ENCODE peak calls at places on chromosomes 16 and 17, in four cellular contexts. F is endothelial cell, B is kidney epithelial cell, Q is heart left ventricle. N is an unnamed sample.

GRCh38 chr17:75637143-75637538 is 3.9 kb downstream of the SMIM5 start:
- DNase-seq in B (no peak), F (no peak), Q (peak), N (no peak)

GRCh38 chr17:14918540-14918939 is 346.6 kb downstream of the PMP22 start:
- DNase-seq in Q (no peak), F (no peak), B (no peak), N (no peak)

GRCh38 chr16:74768239-74768638 is 6.4 kb downstream of the FA2H start:
- DNase-seq in B (no peak), Q (no peak), F (no peak), N (no peak)

GRCh38 chr16:55543470-55543869 is 23.0 kb upstream of the CAPNS2 start:
- DNase-seq in B (no peak), F (no peak), Q (no peak), N (no peak)

GRCh38 chr17:74582633-74583032 is 9.4 kb downstream of the CD300LD start:
- DNase-seq in B (no peak), Q (no peak), F (no peak), N (no peak)

GRCh38 chr16:31113420-31114124 is 3.9 kb upstream of the KAT8 start:
- DNase-seq in Q (no peak), F (no peak), B (peak), N (no peak)

GRCh38 chr17:5561736-5562135 is 22.6 kb downstream of the NLRP1 start:
- DNase-seq in B (no peak), F (no peak), Q (no peak), N (no peak)

GRCh38 chr17:39755550-39756375 is 18.0 kb downstream of the GRB7 start:
- DNase-seq in F (no peak), Q (no peak), B (no peak), N (peak)

GRCh38 chr17:2064980-2065785 is 10.3 kb downstream of the HIC1 start:
- DNase-seq in Q (peak), B (no peak), F (peak), N (no peak)

GRCh38 chr17:77371888-77372443 is 231.2 kb downstream of the SEC14L1 start:
- DNase-seq in Q (no peak), B (no peak), F (peak), N (no peak)

GRCh38 chr17:34997355-34997862 is 17.1 kb downstream of the LIG3 start:
- DNase-seq in Q (peak), F (no peak), B (no peak), N (no peak)

GRCh38 chr17:5706835-5707234 is 122.5 kb upstream of the NLRP1 start:
- DNase-seq in Q (peak), B (no peak), F (peak), N (peak)

GRCh38 chr16:62853887-62854286 is 817.6 kb upstream of the CDH8 start:
- DNase-seq in F (no peak), B (no peak), Q (no peak), N (no peak)

GRCh38 chr16:70778901-70779309 is 22.1 kb downstream of the VAC14 start:
- DNase-seq in Q (peak), B (peak), F (peak), N (no peak)

GRCh38 chr16:4419402-4419801 is 3.0 kb upstream of the CORO7 start:
- DNase-seq in B (no peak), Q (no peak), F (no peak), N (no peak)

GRCh38 chr17:40180694-40181093 is 3.4 kb downstream of the RAPGEFL1 start:
- DNase-seq in B (no peak), Q (no peak), F (no peak), N (no peak)

GRCh38 chr16:24541534-24541933 is 2.2 kb downstream of the RBBP6 start:
- DNase-seq in Q (no peak), B (no peak), F (no peak), N (no peak)

DNA sequence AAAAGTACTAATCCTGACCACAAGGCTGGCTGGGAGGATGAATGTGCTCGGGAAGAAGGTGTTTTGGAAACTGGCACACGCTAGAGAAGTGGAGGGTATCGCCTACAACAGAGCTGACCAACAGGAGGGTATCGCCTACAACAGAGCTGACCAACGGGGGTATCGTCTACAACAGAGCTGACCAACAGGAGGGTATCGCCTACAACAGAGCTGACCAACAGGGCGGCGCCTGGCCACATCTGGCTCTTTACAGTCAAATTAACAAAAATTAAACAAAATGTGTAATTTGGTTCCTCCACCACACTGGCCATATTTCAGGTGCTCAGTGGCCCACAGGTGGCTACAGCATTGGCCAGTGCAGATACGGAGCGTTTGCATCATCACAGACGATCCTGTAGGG is 153.5 kb downstream of the CMIP start:
- DNase-seq in B (no peak), Q (no peak), F (no peak), N (no peak)
- TF ChIP-seq CTCF in B (no peak), Q (no peak), F (no peak), N (no peak)

GRCh38 chr17:64055183-64056142 is 35.0 kb upstream of the ICAM2 start:
- DNase-seq in Q (no peak), B (no peak), F (no peak), N (no peak)
- TF ChIP-seq CTCF in Q (no peak), B (no peak), F (no peak), N (no peak)

DNA sequence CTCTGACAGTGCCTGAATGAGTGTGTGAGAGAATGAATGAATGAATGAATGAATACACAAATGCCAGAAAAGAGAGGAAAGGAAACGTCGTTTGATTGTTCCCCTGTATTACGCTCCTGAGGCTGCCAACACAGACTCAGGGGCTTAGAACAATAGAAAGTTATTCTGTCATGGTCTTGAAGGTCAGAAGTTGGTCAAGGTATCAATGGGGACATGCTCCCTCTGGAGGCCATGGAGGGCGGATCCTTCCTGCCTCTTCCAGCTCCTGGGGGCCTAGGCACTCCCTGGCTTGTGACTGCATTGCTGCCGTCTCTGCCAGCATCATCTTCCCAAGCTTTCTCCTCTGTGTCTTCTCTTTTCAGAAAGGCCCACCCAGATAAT is 1.5 kb upstream of the SLC38A8 start:
- DNase-seq in B (no peak), F (peak), Q (no peak), N (no peak)
- TF ChIP-seq CTCF in B (peak), F (peak), Q (no peak), N (no peak)

GRCh38 chr17:64080174-64080618 is 49.7 kb downstream of the ERN1 start:
- DNase-seq in B (no peak), F (no peak), Q (no peak), N (no peak)

GRCh38 chr17:64084086-64084939 is 45.6 kb downstream of the ERN1 start:
- DNase-seq in Q (no peak), F (no peak), B (no peak), N (no peak)

GRCh38 chr17:64083571-64084085 is 46.3 kb downstream of the ERN1 start:
- DNase-seq in B (no peak), F (no peak), Q (no peak), N (no peak)

GRCh38 chr17:64083093-64083492 is 46.9 kb downstream of the ERN1 start:
- DNase-seq in F (no peak), Q (no peak), B (no peak), N (no peak)

GRCh38 chr17:64081802-64082799 is 47.8 kb downstream of the ERN1 start:
- DNase-seq in Q (no peak), F (peak), B (peak), N (no peak)
- TF ChIP-seq CTCF in Q (no peak), F (no peak), B (no peak), N (no peak)

GRCh38 chr17:10046786-10047609 is 141.9 kb upstream of the RCVRN start:
- DNase-seq in B (no peak), Q (no peak), F (no peak), N (no peak)

GRCh38 chr17:10041287-10041612 is 136.2 kb upstream of the RCVRN start:
- DNase-seq in B (no peak), Q (no peak), F (no peak), N (no peak)

GRCh38 chr17:10046259-10046658 is 141.2 kb upstream of the RCVRN start:
- DNase-seq in B (no peak), Q (no peak), F (no peak), N (no peak)

GRCh38 chr17:10041916-10042588 is 137.0 kb upstream of the RCVRN start:
- DNase-seq in B (no peak), F (no peak), Q (no peak), N (no peak)

DNA sequence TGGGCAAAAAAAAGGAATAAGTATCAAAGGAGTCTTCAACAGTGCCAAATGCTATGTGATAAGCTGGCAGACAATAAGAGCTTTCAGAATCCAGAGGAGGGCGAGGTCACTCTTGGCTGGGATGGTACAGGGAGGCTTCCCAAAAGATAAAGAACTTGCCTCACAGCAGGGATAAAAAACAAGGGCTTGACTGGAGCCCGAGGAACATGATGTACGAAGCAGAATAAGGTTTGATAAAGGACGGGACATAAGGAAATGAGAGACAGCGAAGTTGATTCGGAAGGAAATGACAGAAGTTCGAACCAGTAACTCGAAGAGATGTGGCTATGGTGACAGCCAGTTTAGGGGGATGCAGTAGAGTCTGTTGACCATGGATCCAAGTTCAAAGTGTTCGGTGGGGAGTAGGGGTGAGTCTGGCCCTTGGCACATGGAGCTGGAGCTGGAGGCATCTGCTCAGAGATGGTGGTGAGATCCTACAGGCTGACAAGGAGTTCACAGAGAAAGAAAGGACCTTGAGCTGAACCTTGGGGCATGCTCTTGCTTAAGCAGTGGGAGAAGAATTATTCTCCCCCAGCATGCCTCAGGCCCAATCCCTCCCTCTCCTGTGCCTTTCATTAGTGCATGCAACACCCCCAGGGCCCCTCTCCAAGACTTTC is 137.6 kb upstream of the RCVRN start:
- DNase-seq in B (no peak), F (no peak), Q (no peak), N (no peak)
- TF ChIP-seq CTCF in B (no peak), F (no peak), Q (no peak), N (no peak)

DNA sequence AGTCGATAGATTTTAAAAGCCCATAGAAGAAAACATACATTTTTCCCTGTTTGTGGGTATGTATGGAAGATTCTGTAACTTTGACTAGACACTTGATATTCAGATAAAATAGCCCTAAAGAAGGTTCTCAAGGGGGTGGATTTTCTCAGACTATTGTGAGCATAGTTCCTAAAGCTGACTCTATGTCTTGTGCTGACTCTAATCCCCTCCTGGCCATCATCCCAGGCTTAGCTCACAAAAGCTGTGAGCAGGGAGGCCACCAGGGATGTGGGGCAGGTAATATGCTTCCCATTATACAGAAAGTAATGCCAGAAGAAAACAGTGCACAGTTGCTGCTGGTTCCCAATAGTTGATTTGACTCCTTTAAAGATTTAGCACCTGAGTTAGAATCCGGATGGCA is 32.0 kb downstream of the CDH13 start:
- DNase-seq in B (no peak), Q (no peak), F (no peak), N (no peak)
- TF ChIP-seq CTCF in B (no peak), Q (no peak), F (no peak), N (no peak)

DNA sequence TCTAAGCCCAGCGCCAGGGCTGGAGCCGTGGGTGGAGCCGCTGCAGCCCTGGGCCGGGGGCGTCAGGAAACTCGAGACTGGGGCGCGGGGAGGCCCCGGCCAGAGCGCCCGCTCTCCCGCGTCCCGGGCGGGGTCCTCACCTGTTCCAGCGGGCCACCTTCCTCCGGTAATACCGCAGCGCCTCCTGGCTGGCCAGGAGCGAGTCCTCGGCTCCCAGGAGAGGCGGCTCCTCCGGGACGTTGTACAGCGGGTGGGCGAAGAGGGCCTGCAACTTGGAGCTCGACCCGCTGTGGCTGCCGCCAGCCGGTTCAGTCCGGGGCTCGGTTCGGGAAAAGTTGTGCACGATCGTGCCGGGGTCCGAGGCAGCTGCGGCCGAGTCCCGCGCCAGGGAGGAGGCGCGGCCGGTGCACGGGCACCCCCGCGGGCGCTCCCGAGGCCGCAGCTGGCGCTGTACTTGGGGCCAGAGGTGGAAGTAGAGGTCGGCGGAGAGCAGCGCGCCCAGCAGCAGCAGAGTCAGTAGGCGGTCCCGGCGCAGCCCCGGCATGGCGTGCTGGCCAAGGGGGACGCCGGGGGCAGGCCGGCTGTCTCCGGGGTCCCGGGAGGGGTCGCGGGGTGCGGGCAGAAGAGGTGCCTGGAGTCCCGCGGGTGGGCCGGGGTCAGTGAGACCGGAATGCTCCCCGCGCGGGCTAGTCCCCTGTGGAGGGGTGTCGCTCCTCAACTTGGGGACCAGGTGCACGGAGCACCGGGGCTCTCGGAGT is 865 bp downstream of the FAM20A start:
- DNase-seq in B (no peak), F (peak), Q (peak), N (no peak)
- TF ChIP-seq CTCF in B (peak), F (no peak), Q (no peak), N (no peak)

GRCh38 chr17:73420897-73421296 is 109.1 kb upstream of the CDC42EP4 start:
- DNase-seq in B (no peak), Q (no peak), F (peak), N (no peak)
- TF ChIP-seq CTCF in B (peak), Q (no peak), F (no peak), N (no peak)

DNA sequence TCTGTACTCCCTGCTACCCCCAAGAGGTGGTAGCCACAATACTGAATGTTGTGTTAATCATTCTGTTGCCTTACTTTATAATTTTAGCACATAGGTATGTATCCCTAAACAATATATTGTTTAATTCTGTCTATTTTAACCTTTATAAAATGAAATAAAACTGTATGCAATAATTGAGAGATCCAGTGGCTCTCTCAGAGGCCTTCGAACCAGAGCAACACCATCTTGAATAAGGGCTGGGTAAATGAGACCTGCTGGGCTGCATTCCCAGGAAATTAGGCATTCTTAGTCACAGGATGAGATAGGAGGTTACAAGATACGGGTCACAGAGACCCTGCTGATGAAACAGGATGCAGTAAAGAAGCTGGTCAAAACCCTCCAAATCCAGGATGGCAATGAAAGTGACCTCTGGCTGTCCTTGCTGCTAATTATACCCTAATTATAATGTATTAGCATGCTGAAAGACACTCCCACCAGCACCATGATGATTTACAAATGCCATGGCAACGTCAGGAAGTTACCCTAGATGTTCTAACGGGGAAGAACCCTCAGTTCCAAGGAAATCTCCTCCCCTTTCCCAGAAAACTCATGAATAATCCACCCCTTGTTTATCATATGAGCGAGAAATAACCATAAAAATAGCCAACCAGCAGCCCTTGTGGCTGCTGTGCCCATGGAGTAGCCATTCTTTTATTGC is 2.0 kb upstream of the CANT1 start:
- DNase-seq in Q (no peak), B (no peak), F (no peak), N (no peak)
- TF ChIP-seq CTCF in Q (no peak), B (no peak), F (no peak), N (no peak)

DNA sequence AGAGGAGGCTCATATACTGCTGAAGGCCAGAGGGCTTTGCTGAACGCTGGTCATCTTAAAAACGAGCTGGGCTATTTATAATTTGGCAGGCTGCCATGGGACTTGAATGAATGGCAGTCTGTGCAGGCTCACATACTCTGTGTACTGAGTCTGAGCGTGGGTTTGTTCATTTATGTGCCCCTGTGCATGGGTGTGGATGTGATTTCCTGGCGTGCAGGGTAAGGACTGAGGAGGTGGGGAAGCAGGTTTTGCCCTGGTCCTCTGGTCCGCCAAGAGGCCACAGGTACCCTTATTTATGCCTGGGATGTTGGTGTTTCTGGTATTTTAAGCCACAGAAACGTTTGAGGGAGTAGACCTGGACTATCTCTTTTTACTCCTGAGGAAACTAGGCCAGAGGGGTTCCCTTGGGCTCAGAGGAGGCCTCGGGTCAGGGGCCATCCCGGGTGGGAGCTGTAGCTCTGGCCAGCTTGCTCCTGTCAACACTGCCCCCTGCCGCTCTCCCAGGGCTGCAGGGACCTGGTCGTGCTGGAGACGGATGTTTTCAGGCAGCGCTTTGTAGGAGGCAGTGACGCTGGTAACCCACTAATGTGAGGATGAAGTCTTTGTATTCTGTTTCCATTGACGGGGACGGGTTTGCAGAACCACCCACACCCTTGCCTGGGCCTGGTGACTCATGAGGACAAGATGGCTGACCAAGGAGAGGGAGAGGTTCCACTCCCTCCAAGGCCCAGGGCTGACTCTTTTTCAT is 184.4 kb downstream of the MSI2 start:
- DNase-seq in B (peak), Q (peak), F (peak), N (no peak)
- TF ChIP-seq CTCF in B (peak), Q (peak), F (no peak), N (no peak)

N was measured in activated B cell treated with CpG ODN at 0.5 μM for 24 hours.